ENCODE peak calls at places on chromosomes 12 and 14, in six cellular contexts. X is HTR-8/SVneo; T is stimulated activated naive CD4-positive, alpha-beta T cell; Y is activated CD8-positive, alpha-beta memory T cell treated with anti-CD3 and anti-CD28 coated beads, Interleukin-2, amount 50 U/mL, for 48 hours; Z is AG08395; C is mucosa of gallbladder. W is an unnamed sample.

GRCh38 chr12:61646639-61647038 is 613.6 kb upstream of the USP15 start:
- DNase-seq in X (no peak), T (no peak), Y (no peak), Z (no peak), C (no peak), W (no peak)

GRCh38 chr12:111819191-111820158 is 22.6 kb upstream of the MAPKAPK5 start:
- DNase-seq in X (no peak), T (no peak), Y (no peak), Z (no peak), C (no peak), W (no peak)

GRCh38 chr12:130579231-130579630 is 136.9 kb downstream of the RIMBP2 start:
- DNase-seq in X (no peak), T (no peak), Y (no peak), Z (no peak), C (no peak), W (no peak)

GRCh38 chr12:11840350-11840749 is 190.9 kb downstream of the ETV6 start:
- DNase-seq in X (no peak), T (no peak), Y (peak), Z (no peak), C (peak), W (no peak)

GRCh38 chr12:43835656-43836454 is at the start of gene TMEM117:
- DNase-seq in X (peak), T (peak), Y (peak), Z (peak), C (peak), W (peak)

GRCh38 chr12:121964813-121965643 is 46.6 kb downstream of the CFAP251 start:
- DNase-seq in X (peak), T (no peak), Y (no peak), Z (peak), C (no peak), W (no peak)

GRCh38 chr14:98173291-98173690 is 1098.7 kb downstream of the BCL11B start:
- DNase-seq in X (no peak), T (peak), Y (no peak), Z (no peak), C (peak), W (no peak)

GRCh38 chr12:109448707-109449390 is 28.3 kb downstream of the KCTD10 start:
- DNase-seq in X (no peak), T (no peak), Y (no peak), Z (no peak), C (no peak), W (no peak)

GRCh38 chr12:55742719-55743130 is at the start of gene GDF11:
- DNase-seq in X (peak), T (peak), Y (peak), Z (peak), C (peak), W (peak)

GRCh38 chr12:125312471-125312870 is 247.2 kb downstream of the AACS start:
- DNase-seq in X (no peak), T (no peak), Y (no peak), Z (no peak), C (no peak), W (no peak)

GRCh38 chr14:61146896-61147295 is 134.2 kb downstream of the TMEM30B start:
- DNase-seq in X (no peak), T (no peak), Y (no peak), Z (no peak), C (no peak), W (no peak)

GRCh38 chr12:20368653-20369163 is 371 bp downstream of the PDE3A start:
- DNase-seq in X (peak), T (no peak), Y (peak), Z (peak), C (peak), W (no peak)

W was measured in stomach.